ENCODE peak calls at places on chromosomes 2 and 18, in six cellular contexts. J is adrenal gland, D is HepG2, O is heart left ventricle, P is NB4, Q is stomach. K is an unnamed sample.

GRCh38 chr2:72770879-72771461 is 54.9 kb downstream of the EXOC6B start:
- DNase-seq in D (peak), Q (peak), P (peak), O (peak), J (peak), K (peak)

GRCh38 chr2:109009920-109010610 is 21.0 kb upstream of the EDAR start:
- DNase-seq in D (no peak), O (no peak), Q (no peak), P (no peak), J (no peak), K (no peak)

GRCh38 chr18:68262697-68263293 is 452.1 kb downstream of the TMX3 start:
- DNase-seq in J (no peak), D (no peak), O (no peak), Q (no peak), P (no peak), K (no peak)

GRCh38 chr2:205696541-205697441 is 14.5 kb downstream of the NRP2 start:
- DNase-seq in O (no peak), Q (no peak), J (peak), P (no peak), D (peak), K (no peak)

GRCh38 chr2:142965464-142965863 is 88.0 kb downstream of the KYNU start:
- DNase-seq in D (no peak), P (no peak), J (no peak), O (no peak), Q (no peak), K (no peak)

GRCh38 chr2:200411831-200412230 is 98.0 kb downstream of the KCTD18 start:
- DNase-seq in O (no peak), D (peak), J (no peak), P (peak), Q (no peak), K (no peak)

GRCh38 chr2:125227843-125228392 is 1202.8 kb downstream of the CNTNAP5 start:
- DNase-seq in P (no peak), Q (no peak), O (no peak), D (no peak), J (no peak), K (no peak)

GRCh38 chr2:68937346-68938055 is 15.2 kb downstream of the GKN2 start:
- DNase-seq in O (no peak), D (no peak), J (no peak), Q (no peak), P (no peak), K (no peak)

GRCh38 chr2:206240335-206240734 is 34.1 kb upstream of the ZDBF2 start:
- DNase-seq in Q (no peak), J (no peak), D (no peak), O (no peak), P (no peak), K (no peak)

GRCh38 chr2:11692966-11693521 is 23.0 kb upstream of the NTSR2 start:
- DNase-seq in J (peak), D (peak), P (peak), Q (peak), O (peak), K (peak)

GRCh38 chr2:95267458-95268207 is 6.6 kb upstream of the PROM2 start:
- DNase-seq in J (no peak), D (no peak), O (no peak), Q (no peak), P (no peak), K (no peak)

GRCh38 chr2:146414456-146414855 is 1430.4 kb upstream of the ACVR2A start:
- DNase-seq in Q (no peak), P (no peak), O (no peak), J (no peak), D (no peak), K (no peak)

GRCh38 chr2:38037757-38038615 is 38.0 kb downstream of the CYP1B1 start:
- DNase-seq in O (peak), J (no peak), D (no peak), P (peak), Q (no peak), K (peak)

GRCh38 chr2:118569876-118570535 is 277.4 kb downstream of the EN1 start:
- DNase-seq in P (no peak), Q (no peak), J (no peak), D (no peak), O (no peak), K (no peak)

GRCh38 chr2:172456002-172456401 is 28.6 kb downstream of the ITGA6 start:
- DNase-seq in Q (no peak), J (no peak), P (peak), O (no peak), D (no peak), K (no peak)

GRCh38 chr2:56613917-56614316 is 430.1 kb downstream of the CCDC85A start:
- DNase-seq in J (no peak), Q (no peak), D (no peak), O (no peak), P (no peak), K (no peak)

GRCh38 chr2:66362651-66363050 is 72.3 kb upstream of the MEIS1 start:
- DNase-seq in D (no peak), O (no peak), P (no peak), J (no peak), Q (no peak), K (no peak)

GRCh38 chr18:69599377-69599776 is 198.7 kb downstream of the DOK6 start:
- DNase-seq in J (no peak), P (no peak), Q (no peak), D (no peak), O (no peak), K (no peak)

GRCh38 chr2:216994231-216994997 is 134.6 kb upstream of the TNP1 start:
- DNase-seq in O (no peak), Q (no peak), D (no peak), P (no peak), J (no peak), K (no peak)

GRCh38 chr2:195779491-195779890 is 122.5 kb downstream of the SLC39A10 start:
- DNase-seq in J (no peak), O (no peak), P (peak), D (no peak), Q (no peak), K (no peak)

GRCh38 chr18:32730620-32731021 is 42.2 kb downstream of the KLHL14 start:
- DNase-seq in D (no peak), Q (no peak), O (no peak), J (no peak), P (no peak), K (no peak)

GRCh38 chr2:146873646-146874259 is 971.1 kb upstream of the ACVR2A start:
- DNase-seq in J (no peak), Q (no peak), O (no peak), P (no peak), D (no peak), K (no peak)

GRCh38 chr2:30756051-30756719 is 51.1 kb downstream of the CAPN13 start:
- DNase-seq in O (no peak), Q (no peak), D (peak), J (peak), P (peak), K (no peak)

GRCh38 chr2:113376935-113377445 is 60.5 kb upstream of the ZNG1B start:
- DNase-seq in P (no peak), O (no peak), D (no peak), J (no peak), Q (no peak), K (no peak)

GRCh38 chr2:122886479-122887130 is 1131.2 kb downstream of the TSN start:
- DNase-seq in O (no peak), D (no peak), P (no peak), J (no peak), Q (no peak), K (no peak)

GRCh38 chr2:239439383-239440315 is 38.8 kb upstream of the HDAC4 start:
- DNase-seq in J (no peak), P (no peak), Q (no peak), O (no peak), D (no peak), K (no peak)

GRCh38 chr18:12278765-12279682 is 24.9 kb downstream of the CIDEA start:
- DNase-seq in J (peak), Q (peak), O (peak), P (no peak), D (peak), K (peak)

GRCh38 chr18:72742002-72742401 is 125.8 kb downstream of the NETO1 start:
- DNase-seq in Q (no peak), J (no peak), P (no peak), D (no peak), O (no peak), K (no peak)

GRCh38 chr2:241035818-241036396 is 37.5 kb downstream of the SNED1 start:
- DNase-seq in Q (no peak), P (no peak), J (no peak), D (no peak), O (no peak), K (no peak)

GRCh38 chr2:8694737-8695136 is 12.9 kb downstream of the ID2 start:
- DNase-seq in J (no peak), O (no peak), D (no peak), Q (no peak), P (peak), K (no peak)

GRCh38 chr18:61669320-61669719 is 223.5 kb downstream of the RNF152 start:
- DNase-seq in J (no peak), P (no peak), D (no peak), O (no peak), Q (no peak), K (no peak)

GRCh38 chr18:45920367-45920766 is 46.8 kb downstream of the EPG5 start:
- DNase-seq in Q (peak), D (no peak), J (peak), O (peak), P (peak), K (peak)

GRCh38 chr2:165277860-165278656 is 38.8 kb downstream of the SCN2A start:
- DNase-seq in J (no peak), D (no peak), O (no peak), Q (no peak), P (no peak), K (no peak)

GRCh38 chr2:226791056-226791486 is 8.5 kb downstream of the IRS1 start:
- DNase-seq in D (no peak), Q (no peak), O (peak), P (no peak), J (peak), K (peak)

GRCh38 chr2:149205143-149205542 is 125.2 kb upstream of the LYPD6 start:
- DNase-seq in Q (no peak), D (peak), J (no peak), P (no peak), O (no peak), K (no peak)

GRCh38 chr2:200373973-200374416 is 67.5 kb downstream of the SPATS2L start:
- DNase-seq in J (no peak), D (peak), O (no peak), Q (no peak), P (no peak), K (no peak)

GRCh38 chr2:121740973-121741372 is 4.3 kb upstream of the NIFK start:
- DNase-seq in J (no peak), D (no peak), Q (no peak), O (no peak), P (no peak), K (no peak)

GRCh38 chr2:121735520-121736074 is 1.1 kb downstream of the NIFK start:
- DNase-seq in D (no peak), P (peak), O (no peak), Q (no peak), J (no peak), K (no peak)

GRCh38 chr2:121731366-121731765 is 5.3 kb downstream of the NIFK start:
- DNase-seq in P (no peak), O (no peak), J (no peak), Q (no peak), D (no peak), K (no peak)

GRCh38 chr2:121736140-121736461 is 574 bp downstream of the NIFK start:
- DNase-seq in J (no peak), Q (no peak), D (no peak), O (no peak), P (peak), K (no peak)

GRCh38 chr2:121736462-121737336 is at the start of gene NIFK:
- DNase-seq in O (peak), J (peak), D (peak), P (peak), Q (peak), K (peak)
- TF ChIP-seq POLR2A in O (no peak), J (peak), D (peak), P (peak), Q (no peak), K (peak)

GRCh38 chr2:218664653-218665052 is 5.2 kb downstream of the BCS1L start:
- DNase-seq in P (no peak), J (no peak), O (no peak), Q (no peak), D (no peak), K (no peak)
- TF ChIP-seq CTCF in P (no peak), J (no peak), O (no peak), Q (no peak), D (no peak), K (no peak)

DNA sequence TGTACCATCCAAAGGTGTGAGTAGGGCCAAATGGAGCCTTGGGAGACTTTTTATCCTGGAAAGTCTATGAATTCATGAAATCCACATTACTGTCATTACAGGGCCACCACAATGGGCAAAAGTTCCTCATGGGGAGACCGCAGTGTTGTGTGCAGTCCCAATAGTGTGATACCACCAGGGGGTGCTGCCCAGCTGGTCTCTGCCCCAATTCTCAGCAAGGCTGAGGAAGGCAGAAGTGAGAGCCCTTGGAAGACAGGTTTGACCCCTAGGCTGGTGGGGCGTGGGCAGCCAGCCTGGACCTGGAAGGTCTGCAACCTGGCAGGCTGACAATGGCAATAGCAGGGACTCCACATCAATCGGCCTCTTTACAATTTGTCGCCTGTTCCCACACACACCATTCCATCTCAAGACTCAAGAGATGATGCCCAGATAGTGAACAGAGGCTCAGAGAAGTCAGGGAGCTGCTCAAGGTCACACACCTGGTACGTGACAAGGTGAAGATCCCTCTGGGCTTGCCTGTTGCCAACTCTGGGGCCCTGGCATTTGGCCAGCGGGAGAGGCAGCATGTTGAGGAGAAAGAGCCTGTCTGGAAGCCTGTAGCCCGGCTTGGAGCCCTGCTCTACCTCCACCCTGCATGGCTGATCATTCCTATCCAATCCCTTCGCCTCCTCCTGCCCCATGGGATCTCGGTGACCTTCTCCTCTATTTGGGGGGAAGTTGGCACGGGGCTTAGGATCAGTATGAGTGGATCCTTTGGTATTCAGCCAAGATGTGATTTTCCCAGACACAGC is 3.1 kb upstream of the ATOH8 start:
- DNase-seq in P (peak), J (peak), D (peak), Q (peak), O (peak), K (no peak)
- TF ChIP-seq POLR2A in P (no peak), J (no peak), D (no peak), Q (no peak), O (no peak), K (no peak)

GRCh38 chr2:70790079-70790963 is at the start of gene FIGLA:
- DNase-seq in O (no peak), D (no peak), J (peak), P (no peak), Q (no peak), K (no peak)

GRCh38 chr2:70785137-70785911 is 5.1 kb downstream of the FIGLA start:
- DNase-seq in J (peak), Q (no peak), P (peak), D (peak), O (no peak), K (no peak)

GRCh38 chr2:70793450-70793849 is 3.0 kb upstream of the FIGLA start:
- DNase-seq in O (no peak), Q (no peak), P (peak), J (no peak), D (no peak), K (no peak)

GRCh38 chr2:70784320-70784719 is 6.1 kb downstream of the FIGLA start:
- DNase-seq in O (no peak), P (no peak), J (no peak), Q (no peak), D (no peak), K (no peak)

GRCh38 chr2:70789304-70790078 is 952 bp downstream of the FIGLA start:
- DNase-seq in O (peak), D (peak), P (peak), J (peak), Q (peak), K (peak)
- TF ChIP-seq CTCF in O (peak), D (peak), P (peak), J (peak), Q (no peak), K (no peak)

DNA sequence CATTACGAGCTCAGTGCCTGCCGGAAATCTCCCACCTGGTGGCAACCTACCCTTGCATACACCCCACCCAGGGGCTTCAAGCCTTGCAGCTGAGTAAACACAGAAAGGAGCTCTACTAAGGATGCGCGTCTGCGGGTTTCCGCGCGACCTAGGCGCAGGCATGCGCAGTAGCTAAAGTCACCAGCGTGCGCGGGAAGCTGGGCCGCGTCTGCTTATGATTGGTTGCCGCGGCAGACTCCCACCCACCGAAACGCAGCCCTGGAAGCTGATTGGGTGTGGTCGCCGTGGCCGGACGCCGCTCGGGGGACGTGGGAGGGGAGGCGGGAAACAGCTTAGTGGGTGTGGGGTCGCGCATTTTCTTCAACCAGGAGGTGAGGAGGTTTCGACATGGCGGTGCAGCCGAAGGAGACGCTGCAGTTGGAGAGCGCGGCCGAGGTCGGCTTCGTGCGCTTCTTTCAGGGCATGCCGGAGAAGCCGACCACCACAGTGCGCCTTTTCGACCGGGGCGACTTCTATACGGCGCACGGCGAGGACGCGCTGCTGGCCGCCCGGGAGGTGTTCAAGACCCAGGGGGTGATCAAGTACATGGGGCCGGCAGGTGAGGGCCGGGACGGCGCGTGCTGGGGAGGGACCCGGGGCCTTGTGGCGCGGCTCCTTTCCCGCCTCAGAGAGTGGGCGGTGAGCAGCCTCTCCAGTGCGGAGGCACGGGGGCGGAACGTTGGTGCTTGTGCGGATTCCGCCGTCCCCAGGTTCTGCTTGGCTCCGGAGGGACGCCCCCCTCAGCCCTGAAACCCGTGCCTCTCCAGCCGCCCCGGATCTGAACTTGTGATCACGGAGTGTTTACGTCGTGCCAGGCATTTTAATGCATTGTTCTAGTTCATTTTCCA is at the start of gene MSH2:
- DNase-seq in P (peak), O (peak), D (peak), Q (peak), J (peak), K (peak)
- TF ChIP-seq POLR2A in P (peak), O (no peak), D (peak), Q (no peak), J (no peak), K (no peak)

DNA sequence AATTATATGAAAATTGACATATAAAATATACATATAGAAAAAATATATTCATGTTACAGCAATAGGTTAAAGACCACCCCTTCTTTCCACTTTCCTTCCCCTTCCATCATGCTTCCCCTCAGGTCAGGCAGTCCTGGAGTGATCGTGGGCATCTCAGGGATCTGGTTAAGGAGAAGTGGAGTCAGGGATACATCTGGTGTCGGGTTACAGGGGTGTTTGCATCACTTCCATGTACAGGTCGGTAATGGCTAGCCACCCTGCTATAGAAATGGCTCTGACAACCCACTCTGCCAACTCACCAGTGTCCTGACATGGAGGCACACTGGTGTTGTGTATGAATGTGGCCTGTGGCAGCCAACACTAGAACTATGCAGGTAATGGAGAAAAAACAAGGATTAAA is 36.3 kb upstream of the LGALSL start:
- DNase-seq in Q (no peak), O (no peak), J (no peak), P (no peak), D (no peak), K (no peak)
- TF ChIP-seq CTCF in Q (no peak), O (no peak), J (no peak), P (no peak), D (no peak), K (no peak)

DNA sequence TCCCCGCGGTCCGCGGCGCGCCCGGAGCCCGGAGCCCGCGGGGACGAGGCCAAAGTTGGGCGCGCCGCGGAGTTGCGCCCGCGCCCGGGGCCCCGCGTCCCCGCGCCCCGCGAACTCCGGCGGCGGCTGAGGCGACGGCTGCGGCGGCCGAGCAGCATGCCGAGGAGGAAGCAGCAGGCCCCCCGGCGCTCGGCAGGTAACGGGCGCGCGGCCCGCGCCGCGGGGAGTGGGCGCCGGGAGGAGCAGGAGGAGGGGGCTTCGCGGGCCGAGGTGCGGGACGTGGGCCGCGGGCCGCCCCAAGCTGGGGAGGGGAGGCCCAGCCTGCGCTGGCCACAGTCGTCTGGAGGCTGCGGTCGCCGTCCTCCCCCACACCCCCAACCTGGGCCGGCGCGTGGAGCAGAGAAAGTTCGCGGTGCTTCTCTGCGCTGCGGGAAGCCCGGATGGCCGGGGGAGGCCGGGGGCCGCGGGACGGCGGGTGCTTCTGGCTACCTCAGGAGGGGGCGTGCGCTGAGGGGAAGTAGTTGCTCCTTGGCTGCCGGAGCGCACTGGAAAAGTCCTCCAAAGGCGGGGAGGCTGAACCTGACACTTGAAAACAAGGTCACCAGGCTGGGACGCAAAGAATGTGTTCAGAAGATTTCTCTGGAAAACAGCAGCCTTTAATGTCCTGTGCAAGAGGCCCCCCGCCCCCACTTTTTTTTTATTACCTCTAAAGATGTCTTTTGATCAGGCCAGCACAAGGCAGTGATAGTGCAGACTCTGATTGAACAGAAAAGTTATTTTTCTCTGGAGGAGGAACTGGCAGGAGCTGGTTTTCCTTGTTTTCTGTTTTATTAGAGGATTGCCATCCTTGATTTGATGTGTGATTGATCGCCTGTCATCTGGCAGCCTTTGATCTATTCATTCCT is 1.4 kb downstream of the TSHZ1 start:
- DNase-seq in P (peak), Q (no peak), J (peak), O (peak), D (peak), K (peak)
- TF ChIP-seq POLR2A in P (no peak), Q (no peak), J (peak), O (no peak), D (no peak), K (peak)

GRCh38 chr2:204625135-204625534 is 79.9 kb downstream of the PARD3B start:
- DNase-seq in Q (no peak), J (no peak), O (no peak), P (no peak), D (no peak), K (no peak)
- TF ChIP-seq CTCF in Q (no peak), J (no peak), O (peak), P (no peak), D (peak), K (no peak)